ENCODE peak calls at places on chromosomes 16 and 17, in five cellular contexts. O, R, G, C and Y are unnamed samples.

GRCh38 chr17:74119960-74120359 is 83.5 kb upstream of the RPL38 start:
- DNase-seq in R (no peak), C (no peak), O (no peak), G (no peak), Y (peak)

GRCh38 chr17:56167491-56167890 is 14.2 kb downstream of the ANKFN1 start:
- DNase-seq in R (no peak), C (no peak), O (no peak), G (no peak), Y (no peak)

GRCh38 chr16:25838724-25839186 is 147.0 kb downstream of the HS3ST4 start:
- DNase-seq in G (peak), R (no peak), C (no peak), O (no peak), Y (no peak)

GRCh38 chr17:76265624-76266243 is 586 bp downstream of the UBALD2 start:
- DNase-seq in C (no peak), O (peak), G (peak), R (peak), Y (peak)

GRCh38 chr17:63714550-63715277 is 14.8 kb upstream of the LIMD2 start:
- DNase-seq in G (peak), R (no peak), C (no peak), O (no peak), Y (no peak)

GRCh38 chr16:83105279-83106077 is 478.7 kb downstream of the CDH13 start:
- DNase-seq in G (no peak), C (no peak), O (no peak), R (no peak), Y (no peak)

GRCh38 chr16:88700636-88701482 is 5.3 kb downstream of the RNF166 start:
- DNase-seq in G (peak), C (peak), O (peak), R (peak), Y (peak)

GRCh38 chr16:57592591-57593003 is 35.8 kb upstream of the ADGRG1 start:
- DNase-seq in R (peak), O (peak), C (peak), G (no peak), Y (peak)

GRCh38 chr16:4114257-4115208 is 1.7 kb downstream of the ADCY9 start:
- DNase-seq in R (no peak), C (no peak), G (no peak), O (no peak), Y (peak)

GRCh38 chr17:26809033-26809432 is 484.9 kb upstream of the WSB1 start:
- DNase-seq in R (no peak), G (no peak), C (no peak), O (no peak), Y (no peak)

GRCh38 chr17:16911141-16911937 is 60.6 kb downstream of the TNFRSF13B start:
- DNase-seq in R (no peak), G (no peak), C (no peak), O (peak), Y (peak)

GRCh38 chr16:8920676-8921625 is 38.8 kb downstream of the LITAFD start:
- DNase-seq in O (no peak), C (no peak), R (no peak), G (no peak), Y (no peak)

GRCh38 chr16:57994778-57995177 is 5.7 kb downstream of the ZNF319 start:
- DNase-seq in O (peak), R (no peak), C (no peak), G (no peak), Y (peak)

GRCh38 chr17:75785770-75786538 is 1.3 kb downstream of the UNK start:
- DNase-seq in G (no peak), R (no peak), O (peak), C (no peak), Y (peak)

GRCh38 chr16:12426122-12426521 is 377.6 kb downstream of the CPPED1 start:
- DNase-seq in O (no peak), R (no peak), G (no peak), C (no peak), Y (no peak)

GRCh38 chr16:84243732-84244131 is 3.9 kb upstream of the KCNG4 start:
- DNase-seq in R (no peak), C (no peak), G (no peak), O (no peak), Y (no peak)

GRCh38 chr16:81718637-81719036 is 60.5 kb upstream of the PLCG2 start:
- DNase-seq in C (no peak), G (no peak), R (no peak), O (no peak), Y (peak)

GRCh38 chr17:59427425-59427921 is 96.0 kb downstream of the YPEL2 start:
- DNase-seq in C (peak), G (no peak), R (no peak), O (no peak), Y (no peak)

GRCh38 chr17:48610282-48611211 is at the start of gene HOXB7:
- DNase-seq in G (no peak), C (no peak), R (no peak), O (peak), Y (peak)

GRCh38 chr16:53090591-53091507 is 36.1 kb downstream of the CHD9 start:
- DNase-seq in O (peak), C (no peak), G (peak), R (no peak), Y (peak)

GRCh38 chr17:62870581-62870964 is 62.5 kb upstream of the MARCHF10 start:
- DNase-seq in C (no peak), R (no peak), G (no peak), O (no peak), Y (no peak)

GRCh38 chr16:2829501-2830354 is at the start of gene ZG16B:
- DNase-seq in R (no peak), G (no peak), O (no peak), C (no peak), Y (peak)

GRCh38 chr16:8989099-8989878 is 25.6 kb upstream of the USP7 start:
- DNase-seq in R (no peak), G (peak), O (peak), C (no peak), Y (no peak)

GRCh38 chr17:43634681-43635125 is 27.0 kb downstream of the MEOX1 start:
- DNase-seq in O (no peak), C (no peak), R (no peak), G (no peak), Y (no peak)

GRCh38 chr16:74730049-74730683 is 29.5 kb upstream of the MLKL start:
- DNase-seq in G (peak), O (peak), R (no peak), C (no peak), Y (no peak)

GRCh38 chr16:81940781-81941560 is 70.3 kb downstream of the SDR42E1 start:
- DNase-seq in O (no peak), R (no peak), G (no peak), C (no peak), Y (no peak)

GRCh38 chr17:54859187-54859586 is 41.5 kb upstream of the TOM1L1 start:
- DNase-seq in G (no peak), C (no peak), O (no peak), R (no peak), Y (no peak)

GRCh38 chr17:65813306-65813705 is 251.9 kb upstream of the AXIN2 start:
- DNase-seq in C (no peak), R (no peak), G (no peak), O (no peak), Y (no peak)

GRCh38 chr17:39702901-39703893 is 3.3 kb downstream of the ERBB2 start:
- DNase-seq in G (no peak), O (no peak), R (no peak), C (no peak), Y (no peak)

GRCh38 chr17:38851434-38851833 is 2.1 kb downstream of the RPL23 start:
- DNase-seq in C (no peak), R (no peak), G (no peak), O (no peak), Y (no peak)

GRCh38 chr17:19654901-19655300 is 6.3 kb downstream of the ALDH3A2 start:
- DNase-seq in G (no peak), O (no peak), C (no peak), R (no peak), Y (no peak)

GRCh38 chr17:36849871-36850348 is 87.4 kb upstream of the LHX1 start:
- DNase-seq in O (no peak), R (no peak), C (no peak), G (no peak), Y (no peak)

GRCh38 chr17:49407981-49408501 is 6.6 kb downstream of the PHB1 start:
- DNase-seq in C (peak), G (peak), O (peak), R (peak), Y (peak)

GRCh38 chr17:61140386-61140785 is 259.3 kb upstream of the TBX2 start:
- DNase-seq in C (no peak), O (no peak), G (no peak), R (no peak), Y (no peak)

GRCh38 chr16:65769055-65769465 is 597.4 kb upstream of the CDH5 start:
- DNase-seq in C (no peak), G (no peak), O (no peak), R (no peak), Y (no peak)